ENCODE peak calls at places on chromosome 14, in nine cellular contexts. S is glutamatergic neuron; G is endothelial cell of umbilical vein; F is AG09319; W is A549; A is central memory CD4-positive, alpha-beta T cell; T is fibroblast of pulmonary artery; N is NCI-H2081; C is mucosa of gallbladder. Q is an unnamed sample.

GRCh38 chr14:72824051-72824450 is 69.8 kb downstream of the DPF3 start:
- DNase-seq in W (no peak), F (no peak), A (no peak), T (no peak), N (no peak), S (no peak), G (no peak), C (no peak), Q (no peak)

GRCh38 chr14:69625299-69626131 is 14.1 kb downstream of the SUSD6 start:
- DNase-seq in A (peak), T (peak), S (no peak), W (no peak), C (peak), G (peak), F (no peak), N (no peak), Q (no peak)

GRCh38 chr14:69643430-69644200 is 32.2 kb downstream of the SUSD6 start:
- DNase-seq in N (peak), W (peak), A (peak), C (peak), G (peak), S (no peak), T (peak), F (no peak), Q (peak)

GRCh38 chr14:63180017-63180416 is 24.2 kb upstream of the RHOJ start:
- DNase-seq in N (no peak), C (no peak), W (no peak), G (no peak), F (no peak), A (no peak), T (peak), S (no peak), Q (no peak)

GRCh38 chr14:21039585-21040369 is 2.4 kb upstream of the RNASE7 start:
- DNase-seq in F (peak), S (no peak), N (no peak), T (peak), W (peak), A (peak), C (peak), G (peak), Q (peak)

GRCh38 chr14:95475540-95476240 is 40.8 kb downstream of the SYNE3 start:
- DNase-seq in F (no peak), T (no peak), N (no peak), S (no peak), C (no peak), W (no peak), A (no peak), G (no peak), Q (peak)

GRCh38 chr14:75113932-75114539 is 12.8 kb downstream of the NEK9 start:
- DNase-seq in A (no peak), G (no peak), F (no peak), N (no peak), C (no peak), W (no peak), S (no peak), T (no peak), Q (no peak)

GRCh38 chr14:52244328-52244727 is 23.2 kb upstream of the PTGDR start:
- DNase-seq in T (no peak), A (no peak), S (no peak), C (no peak), N (no peak), F (no peak), G (no peak), W (no peak), Q (no peak)

GRCh38 chr14:37122288-37122687 is 50.1 kb downstream of the SLC25A21 start:
- DNase-seq in T (peak), G (peak), A (no peak), F (no peak), S (no peak), N (no peak), C (no peak), W (peak), Q (no peak)

GRCh38 chr14:61510736-61511557 is 184.4 kb upstream of the HIF1A start:
- DNase-seq in G (no peak), N (no peak), S (no peak), T (no peak), A (no peak), W (no peak), C (no peak), F (no peak), Q (no peak)

GRCh38 chr14:75240781-75241180 is 37.8 kb upstream of the FOS start:
- DNase-seq in G (no peak), F (no peak), C (no peak), S (no peak), T (no peak), N (no peak), A (no peak), W (no peak), Q (no peak)

GRCh38 chr14:94384342-94384741 is 4.1 kb downstream of the SERPINA1 start:
- DNase-seq in S (no peak), N (no peak), T (no peak), A (no peak), W (no peak), G (no peak), F (no peak), C (no peak), Q (no peak)

GRCh38 chr14:100406505-100407131 is 83.5 kb downstream of the SLC25A47 start:
- DNase-seq in S (no peak), W (peak), C (peak), N (no peak), A (peak), F (no peak), G (no peak), T (peak), Q (no peak)